ENCODE peak calls at places on chromosome 11, in six cellular contexts. R is effector memory CD4-positive, alpha-beta T cell; Q is CD8-positive, alpha-beta T cell; M is CD4-positive, CD25-positive, alpha-beta regulatory T cell; E is heart left ventricle; V is left ventricle myocardium inferior. F is an unnamed sample. For H3K4me1 and H3K36me3, the result is how much of the 10 kb centered on the place peaks cover.

GRCh38 chr11:57536947-57537654 is at the start of gene SMTNL1:
- DNase-seq in R (no peak), Q (no peak), M (no peak), E (no peak), V (no peak), F (no peak)

GRCh38 chr11:19905280-19905853 is 192.7 kb downstream of the NAV2 start:
- DNase-seq in R (no peak), Q (no peak), M (no peak), E (no peak), V (no peak), F (no peak)

GRCh38 chr11:134702827-134703226 is 290.8 kb upstream of the B3GAT1 start:
- DNase-seq in R (no peak), Q (no peak), M (no peak), E (no peak), V (no peak), F (no peak)

GRCh38 chr11:126698576-126698975 is 302.0 kb downstream of the KIRREL3 start:
- DNase-seq in R (no peak), Q (no peak), M (no peak), E (no peak), V (no peak), F (no peak)

GRCh38 chr11:6217722-6218121 is 12.4 kb downstream of the C11orf42 start:
- DNase-seq in R (no peak), Q (no peak), M (no peak), E (no peak), V (no peak), F (no peak)

GRCh38 chr11:43943357-43943930 is 1.0 kb downstream of the C11orf96 start:
- DNase-seq in R (no peak), Q (no peak), M (no peak), E (peak), V (no peak), F (no peak)

GRCh38 chr11:119982517-119983239 is 155.2 kb downstream of the TRIM29 start:
- DNase-seq in R (no peak), Q (no peak), M (no peak), E (no peak), V (no peak), F (no peak)

GRCh38 chr11:73570415-73571114 is 27.3 kb downstream of the FAM168A start:
- DNase-seq in R (no peak), Q (no peak), M (no peak), E (no peak), V (no peak), F (no peak)

GRCh38 chr11:47414685-47415070 is 6.3 kb downstream of the SLC39A13 start:
- DNase-seq in R (no peak), Q (no peak), M (no peak), E (peak), V (no peak), F (no peak)

GRCh38 chr11:27497284-27497866 is 9.2 kb downstream of the LIN7C start:
- DNase-seq in R (no peak), Q (no peak), M (peak), E (no peak), V (no peak), F (no peak)

GRCh38 chr11:17519031-17519430 is 25.2 kb downstream of the USH1C start:
- DNase-seq in R (no peak), Q (no peak), M (no peak), E (no peak), V (no peak), F (no peak)

GRCh38 chr11:104036603-104037394 is at the start of gene DDI1:
- DNase-seq in R (no peak), Q (no peak), M (no peak), E (peak), V (no peak), F (peak)

GRCh38 chr11:57547854-57548377 is 10.5 kb downstream of the SMTNL1 start:
- DNase-seq in R (no peak), Q (no peak), M (no peak), E (no peak), V (no peak), F (no peak)

GRCh38 chr11:113377606-113378005 is 10.0 kb upstream of the ANKK1 start:
- DNase-seq in R (no peak), Q (no peak), M (no peak), E (no peak), V (no peak), F (no peak)

GRCh38 chr11:63920126-63920869 is 3.3 kb upstream of the RCOR2 start:
- DNase-seq in R (no peak), Q (no peak), M (no peak), E (peak), V (peak), F (no peak)

GRCh38 chr11:30128269-30128932 is 102.4 kb upstream of the FSHB start:
- DNase-seq in R (no peak), Q (no peak), M (no peak), E (no peak), V (no peak), F (no peak)

GRCh38 chr11:127392575-127392974 is 392.0 kb upstream of the KIRREL3 start:
- DNase-seq in R (no peak), Q (no peak), M (no peak), E (no peak), V (no peak), F (no peak)

GRCh38 chr11:35873721-35874120 is 70.1 kb upstream of the LDLRAD3 start:
- DNase-seq in R (no peak), Q (no peak), M (no peak), E (no peak), V (no peak), F (no peak)

GRCh38 chr11:71977743-71978418 is 20.8 kb upstream of the IL18BP start:
- DNase-seq in R (no peak), Q (peak), M (peak), E (no peak), V (no peak), F (no peak)

GRCh38 chr11:105989124-105989523 is 32.9 kb downstream of the MSANTD4 start:
- DNase-seq in R (no peak), Q (no peak), M (no peak), E (no peak), V (no peak), F (no peak)

GRCh38 chr11:131584694-131585592 is 214.5 kb downstream of the NTM start:
- DNase-seq in R (no peak), Q (no peak), M (no peak), E (no peak), V (peak), F (no peak)

GRCh38 chr11:78759067-78759466 is 184.4 kb upstream of the NARS2 start:
- DNase-seq in R (no peak), Q (no peak), M (no peak), E (no peak), V (no peak), F (no peak)

GRCh38 chr11:128632151-128632791 is 44.9 kb upstream of the ETS1 start:
- DNase-seq in R (no peak), Q (peak), M (peak), E (no peak), V (no peak), F (no peak)

GRCh38 chr11:61334434-61335354 is 1.7 kb downstream of the TKFC start:
- DNase-seq in R (no peak), Q (no peak), M (no peak), E (no peak), V (no peak), F (no peak)

GRCh38 chr11:108511851-108512474 is 13.8 kb upstream of the POGLUT3 start:
- DNase-seq in R (no peak), Q (no peak), M (no peak), E (no peak), V (no peak), F (no peak)

GRCh38 chr11:70117567-70118194 is 39.6 kb downstream of the ANO1 start:
- DNase-seq in R (no peak), Q (no peak), M (no peak), E (no peak), V (no peak), F (no peak)

GRCh38 chr11:72787262-72788104 is 6.4 kb downstream of the STARD10 start:
- DNase-seq in R (no peak), Q (no peak), M (no peak), E (peak), V (no peak), F (no peak)

GRCh38 chr11:29318134-29318845 is 698.5 kb downstream of the KCNA4 start:
- DNase-seq in R (no peak), Q (no peak), M (no peak), E (no peak), V (no peak), F (no peak)

GRCh38 chr11:132122701-132123100 is 752.3 kb downstream of the NTM start:
- DNase-seq in R (no peak), Q (no peak), M (no peak), E (no peak), V (no peak), F (no peak)

GRCh38 chr11:32428665-32429293 is 6.6 kb downstream of the WT1 start:
- DNase-seq in R (no peak), Q (no peak), M (no peak), E (no peak), V (no peak), F (no peak)

GRCh38 chr11:19259487-19260345 is 19.0 kb upstream of the E2F8 start:
- DNase-seq in R (peak), Q (peak), M (peak), E (peak), V (peak), F (peak)

GRCh38 chr11:10398525-10398924 is 56.5 kb upstream of the AMPD3 start:
- DNase-seq in R (no peak), Q (no peak), M (no peak), E (no peak), V (peak), F (peak)

GRCh38 chr11:13861411-13861810 is 101.1 kb upstream of the SPON1 start:
- DNase-seq in R (no peak), Q (no peak), M (peak), E (no peak), V (no peak), F (no peak)

GRCh38 chr11:8777907-8778767 is 95.5 kb downstream of the RPL27A start:
- DNase-seq in R (no peak), Q (no peak), M (no peak), E (peak), V (peak), F (no peak)

GRCh38 chr11:8408151-8408930 is 144.7 kb upstream of the LMO1 start:
- DNase-seq in R (no peak), Q (no peak), M (no peak), E (no peak), V (no peak), F (no peak)

GRCh38 chr11:117748771-117749540 is 48.1 kb downstream of the DSCAML1 start:
- DNase-seq in R (no peak), Q (no peak), M (no peak), E (no peak), V (no peak), F (no peak)

GRCh38 chr11:18100926-18101656 is 4.8 kb downstream of the SAAL1 start:
- DNase-seq in R (no peak), Q (no peak), M (no peak), E (no peak), V (no peak), F (no peak)

GRCh38 chr11:113240790-113241189 is 73.6 kb upstream of the TTC12 start:
- DNase-seq in R (no peak), Q (no peak), M (no peak), E (no peak), V (no peak), F (no peak)

GRCh38 chr11:22671751-22672150 is 5.3 kb downstream of the GAS2 start:
- DNase-seq in R (no peak), Q (no peak), M (no peak), E (no peak), V (no peak), F (no peak)

GRCh38 chr11:122113836-122114235 is 2.2 kb downstream of the BLID start:
- DNase-seq in R (no peak), Q (no peak), M (no peak), E (no peak), V (no peak), F (no peak)
- H3K4me1 ChIP-seq in R (under half), Q (under half), M (under half), E (under half), V (under half), F (under half)

GRCh38 chr11:86442420-86442819 is 67.7 kb downstream of the CCDC81 start:
- DNase-seq in R (no peak), Q (no peak), M (no peak), E (no peak), V (no peak), F (no peak)
- H3K36me3 ChIP-seq in R (under half), Q (under half), M (under half), E (under half), V (half or more), F (under half)

GRCh38 chr11:66123902-66124301 is 53.8 kb downstream of the PACS1 start:
- DNase-seq in R (no peak), Q (no peak), M (no peak), E (no peak), V (no peak), F (no peak)
- H3K4me1 ChIP-seq in R (under half), Q (half or more), M (half or more), E (half or more), V (under half), F (under half)

GRCh38 chr11:96708469-96708868 is 318.7 kb downstream of the JRKL start:
- DNase-seq in R (no peak), Q (no peak), M (no peak), E (no peak), V (no peak), F (no peak)
- H3K36me3 ChIP-seq in R (under half), Q (under half), M (under half), E (under half), V (under half), F (under half)

GRCh38 chr11:46341454-46341853 is 5.8 kb upstream of the DGKZ start:
- DNase-seq in R (no peak), Q (no peak), M (no peak), E (no peak), V (no peak), F (no peak)
- H3K4me1 ChIP-seq in R (under half), Q (under half), M (under half), E (under half), V (half or more), F (half or more)